ENCODE peak calls at places on chromosomes 3 and 15, in six cellular contexts. A, J, S, U, X and V are unnamed samples.

GRCh38 chr3:181176610-181177009 is 187.1 kb upstream of the DNAJC19 start:
- DNase-seq in A (no peak), J (peak; percentile 61), S (peak; percentile 26), U (peak; percentile 82), X (peak; percentile 21), V (no peak)

GRCh38 chr3:52495777-52496602 is 852 bp downstream of the STAB1 start:
- DNase-seq in A (no peak), J (no peak), S (peak; percentile 42), U (no peak), X (no peak), V (no peak)

GRCh38 chr15:66290007-66290406 is 3.4 kb upstream of the DIS3L start:
- DNase-seq in A (no peak), J (no peak), S (no peak), U (no peak), X (no peak), V (no peak)

GRCh38 chr3:141797819-141798405 is 34.7 kb downstream of the GRK7 start:
- DNase-seq in A (no peak), J (peak; percentile 62), S (no peak), U (no peak), X (no peak), V (no peak)

GRCh38 chr3:195196266-195196665 is 74.7 kb downstream of the XXYLT1 start:
- DNase-seq in A (no peak), J (no peak), S (no peak), U (no peak), X (no peak), V (no peak)

GRCh38 chr3:46282696-46283095 is 40.4 kb downstream of the CCR3 start:
- DNase-seq in A (no peak), J (peak; percentile 54), S (no peak), U (peak; percentile 18), X (no peak), V (no peak)

GRCh38 chr3:172173316-172174271 is 134.2 kb downstream of the FNDC3B start:
- DNase-seq in A (no peak), J (no peak), S (no peak), U (no peak), X (no peak), V (no peak)

GRCh38 chr3:183033746-183034145 is 53.4 kb upstream of the DCUN1D1 start:
- DNase-seq in A (no peak), J (no peak), S (no peak), U (no peak), X (no peak), V (no peak)

GRCh38 chr15:74383695-74384565 is 16.5 kb upstream of the CYP11A1 start:
- DNase-seq in A (no peak), J (peak; percentile 83), S (peak; percentile 84), U (peak; percentile 98), X (no peak), V (peak; percentile 90)

GRCh38 chr3:195865752-195866151 is 42.6 kb downstream of the TNK2 start:
- DNase-seq in A (peak; percentile 83), J (no peak), S (no peak), U (no peak), X (no peak), V (no peak)

GRCh38 chr3:187520027-187520945 is 149.9 kb downstream of the SST start:
- DNase-seq in A (no peak), J (no peak), S (no peak), U (no peak), X (no peak), V (no peak)

GRCh38 chr3:27287052-27287451 is 82.1 kb downstream of the NEK10 start:
- DNase-seq in A (no peak), J (peak; percentile 24), S (no peak), U (no peak), X (peak; percentile 25), V (no peak)

GRCh38 chr3:146161725-146162047 is 702 bp upstream of the PLOD2 start:
- DNase-seq in A (no peak), J (no peak), S (peak; percentile 28), U (no peak), X (no peak), V (no peak)

GRCh38 chr15:78619022-78619950 is 1.5 kb downstream of the CHRNA3 start:
- DNase-seq in A (no peak), J (no peak), S (no peak), U (no peak), X (peak; percentile 32), V (peak; percentile 29)

GRCh38 chr3:53744351-53744750 is 101.9 kb downstream of the CHDH start:
- DNase-seq in A (no peak), J (no peak), S (no peak), U (peak; percentile 92), X (peak; percentile 49), V (no peak)

GRCh38 chr15:73284073-73284472 is 84.7 kb downstream of the HCN4 start:
- DNase-seq in A (no peak), J (no peak), S (no peak), U (no peak), X (no peak), V (no peak)

GRCh38 chr15:26771168-26771916 is 1.5 kb downstream of the GABRB3 start:
- DNase-seq in A (no peak), J (no peak), S (no peak), U (no peak), X (peak; percentile 91), V (no peak)

GRCh38 chr3:185439745-185440466 is 58.9 kb downstream of the TMEM41A start:
- DNase-seq in A (no peak), J (peak; percentile 8), S (no peak), U (no peak), X (no peak), V (no peak)

GRCh38 chr15:101523560-101523940 is 34.0 kb upstream of the PCSK6 start:
- DNase-seq in A (no peak), J (peak; percentile 46), S (no peak), U (no peak), X (no peak), V (no peak)

GRCh38 chr15:34147371-34148140 is 45.7 kb downstream of the PGBD4 start:
- DNase-seq in A (no peak), J (no peak), S (no peak), U (no peak), X (no peak), V (no peak)

GRCh38 chr3:141828487-141829284 is 47.8 kb upstream of the ATP1B3 start:
- DNase-seq in A (no peak), J (no peak), S (no peak), U (no peak), X (no peak), V (no peak)

GRCh38 chr3:25826510-25826909 is 36.6 kb downstream of the OXSM start:
- DNase-seq in A (no peak), J (no peak), S (no peak), U (no peak), X (no peak), V (no peak)

GRCh38 chr15:31265871-31266711 is 60.5 kb upstream of the KLF13 start:
- DNase-seq in A (peak; percentile 65), J (peak; percentile 94), S (no peak), U (peak; percentile 90), X (peak; percentile 14), V (peak; percentile 84)

GRCh38 chr3:38636464-38636863 is 13.0 kb downstream of the SCN5A start:
- DNase-seq in A (no peak), J (no peak), S (no peak), U (no peak), X (no peak), V (no peak)

GRCh38 chr15:56820333-56820732 is 87.0 kb upstream of the ZNF280D start:
- DNase-seq in A (no peak), J (no peak), S (no peak), U (no peak), X (no peak), V (no peak)

GRCh38 chr3:51773529-51773928 is 5.5 kb downstream of the IQCF6 start:
- DNase-seq in A (no peak), J (no peak), S (no peak), U (no peak), X (no peak), V (no peak)

GRCh38 chr3:171187706-171188290 is 161.3 kb upstream of the SLC2A2 start:
- DNase-seq in A (no peak), J (peak; percentile 73), S (no peak), U (peak; percentile 16), X (no peak), V (peak; percentile 26)

GRCh38 chr3:134039161-134039862 is 9.6 kb upstream of the SLCO2A1 start:
- DNase-seq in A (no peak), J (no peak), S (no peak), U (no peak), X (peak; percentile 63), V (no peak)

GRCh38 chr3:137938876-137939275 is 71.1 kb upstream of the CLDN18 start:
- DNase-seq in A (no peak), J (no peak), S (no peak), U (no peak), X (no peak), V (no peak)

GRCh38 chr3:57840445-57840844 is 84.3 kb downstream of the SLMAP start:
- DNase-seq in A (no peak), J (no peak), S (no peak), U (no peak), X (no peak), V (no peak)

GRCh38 chr15:98689431-98689861 is 41.1 kb downstream of the IGF1R start:
- DNase-seq in A (no peak), J (no peak), S (peak; percentile 22), U (no peak), X (no peak), V (no peak)

GRCh38 chr3:101574388-101575156 is 592 bp downstream of the PCNP start:
- DNase-seq in A (no peak), J (peak; percentile 88), S (peak; percentile 47), U (peak; percentile 58), X (peak; percentile 39), V (peak; percentile 42)

GRCh38 chr3:113035387-113035982 is 44.7 kb downstream of the GTPBP8 start:
- DNase-seq in A (no peak), J (peak; percentile 84), S (peak; percentile 52), U (peak; percentile 56), X (peak; percentile 33), V (peak; percentile 67)

GRCh38 chr3:181265750-181266333 is 276.3 kb upstream of the DNAJC19 start:
- DNase-seq in A (no peak), J (peak; percentile 55), S (no peak), U (peak; percentile 30), X (no peak), V (no peak)